ENCODE peak calls at places on chromosomes 12 and 14, in seven cellular contexts. One of them, this sample, is unnamed.

GRCh38 chr14:31229638-31230229 is 22.1 kb upstream of the HECTD1 start:
- DNase-seq in LoVo: peak; percentile 94
- DNase-seq in effector CD4-positive, alpha-beta T cell: no peak
- DNase-seq in stimulated activated CD8-positive, alpha-beta memory T cell treated with anti-CD3 and anti-CD28 coated beads, Interleukin-4, amount 100 ng/mL, for 1 hour: no peak
- DNase-seq in T-cell: no peak
- DNase-seq in amniotic stem cell: peak; percentile 70
- DNase-seq in aorta: no peak
- DNase-seq in this sample: peak; percentile 99

GRCh38 chr12:112837629-112838191 is 46.2 kb downstream of the RPH3A start:
- DNase-seq in aorta: no peak
- DNase-seq in stimulated activated CD8-positive, alpha-beta memory T cell treated with anti-CD3 and anti-CD28 coated beads, Interleukin-4, amount 100 ng/mL, for 1 hour: no peak
- DNase-seq in amniotic stem cell: no peak
- DNase-seq in T-cell: no peak
- DNase-seq in effector CD4-positive, alpha-beta T cell: no peak
- DNase-seq in LoVo: peak; percentile 26
- DNase-seq in this sample: peak; percentile 61

GRCh38 chr12:57429473-57430116 is 1.2 kb downstream of the R3HDM2 start:
- DNase-seq in effector CD4-positive, alpha-beta T cell: no peak
- DNase-seq in aorta: no peak
- DNase-seq in T-cell: no peak
- DNase-seq in amniotic stem cell: no peak
- DNase-seq in LoVo: peak; percentile 33
- DNase-seq in stimulated activated CD8-positive, alpha-beta memory T cell treated with anti-CD3 and anti-CD28 coated beads, Interleukin-4, amount 100 ng/mL, for 1 hour: no peak
- DNase-seq in this sample: peak; percentile 5

GRCh38 chr12:93943766-93944165 is 204.6 kb upstream of the PLXNC1 start:
- DNase-seq in amniotic stem cell: no peak
- DNase-seq in LoVo: no peak
- DNase-seq in stimulated activated CD8-positive, alpha-beta memory T cell treated with anti-CD3 and anti-CD28 coated beads, Interleukin-4, amount 100 ng/mL, for 1 hour: no peak
- DNase-seq in aorta: no peak
- DNase-seq in effector CD4-positive, alpha-beta T cell: no peak
- DNase-seq in T-cell: no peak
- DNase-seq in this sample: no peak

GRCh38 chr12:122743895-122744525 is 8.6 kb upstream of the DENR start:
- DNase-seq in stimulated activated CD8-positive, alpha-beta memory T cell treated with anti-CD3 and anti-CD28 coated beads, Interleukin-4, amount 100 ng/mL, for 1 hour: no peak
- DNase-seq in T-cell: no peak
- DNase-seq in effector CD4-positive, alpha-beta T cell: no peak
- DNase-seq in LoVo: no peak
- DNase-seq in amniotic stem cell: no peak
- DNase-seq in aorta: no peak
- DNase-seq in this sample: no peak

GRCh38 chr14:60151715-60152114 is 13.5 kb downstream of the DHRS7 start:
- DNase-seq in T-cell: peak; percentile 71
- DNase-seq in stimulated activated CD8-positive, alpha-beta memory T cell treated with anti-CD3 and anti-CD28 coated beads, Interleukin-4, amount 100 ng/mL, for 1 hour: peak; percentile 25
- DNase-seq in LoVo: peak; percentile 14
- DNase-seq in effector CD4-positive, alpha-beta T cell: peak; percentile 53
- DNase-seq in aorta: peak; percentile 81
- DNase-seq in amniotic stem cell: peak; percentile 73
- DNase-seq in this sample: peak; percentile 88

GRCh38 chr12:52241205-52241842 is 8.3 kb downstream of the KRT7 start:
- DNase-seq in effector CD4-positive, alpha-beta T cell: no peak
- DNase-seq in amniotic stem cell: no peak
- DNase-seq in T-cell: no peak
- DNase-seq in LoVo: no peak
- DNase-seq in aorta: no peak
- DNase-seq in stimulated activated CD8-positive, alpha-beta memory T cell treated with anti-CD3 and anti-CD28 coated beads, Interleukin-4, amount 100 ng/mL, for 1 hour: no peak
- DNase-seq in this sample: no peak

GRCh38 chr12:98440165-98440581 is 75.2 kb upstream of the TMPO start:
- DNase-seq in LoVo: no peak
- DNase-seq in amniotic stem cell: peak; percentile 74
- DNase-seq in aorta: no peak
- DNase-seq in stimulated activated CD8-positive, alpha-beta memory T cell treated with anti-CD3 and anti-CD28 coated beads, Interleukin-4, amount 100 ng/mL, for 1 hour: no peak
- DNase-seq in effector CD4-positive, alpha-beta T cell: no peak
- DNase-seq in T-cell: no peak
- DNase-seq in this sample: peak; percentile 46

GRCh38 chr14:87567926-87568325 is 425.1 kb downstream of the GALC start:
- DNase-seq in amniotic stem cell: no peak
- DNase-seq in LoVo: no peak
- DNase-seq in stimulated activated CD8-positive, alpha-beta memory T cell treated with anti-CD3 and anti-CD28 coated beads, Interleukin-4, amount 100 ng/mL, for 1 hour: no peak
- DNase-seq in T-cell: no peak
- DNase-seq in effector CD4-positive, alpha-beta T cell: no peak
- DNase-seq in aorta: no peak
- DNase-seq in this sample: no peak

GRCh38 chr12:50986961-50987737 is 34.8 kb downstream of the HIGD1C start:
- DNase-seq in LoVo: peak; percentile 47
- DNase-seq in T-cell: no peak
- DNase-seq in amniotic stem cell: no peak
- DNase-seq in effector CD4-positive, alpha-beta T cell: no peak
- DNase-seq in aorta: no peak
- DNase-seq in stimulated activated CD8-positive, alpha-beta memory T cell treated with anti-CD3 and anti-CD28 coated beads, Interleukin-4, amount 100 ng/mL, for 1 hour: no peak
- DNase-seq in this sample: peak; percentile 47

GRCh38 chr12:108299516-108299915 is 39.6 kb downstream of the CMKLR1 start:
- DNase-seq in amniotic stem cell: no peak
- DNase-seq in effector CD4-positive, alpha-beta T cell: no peak
- DNase-seq in stimulated activated CD8-positive, alpha-beta memory T cell treated with anti-CD3 and anti-CD28 coated beads, Interleukin-4, amount 100 ng/mL, for 1 hour: no peak
- DNase-seq in aorta: peak; percentile 9
- DNase-seq in LoVo: no peak
- DNase-seq in T-cell: no peak
- DNase-seq in this sample: no peak

GRCh38 chr12:113912761-113913295 is 53.3 kb downstream of the RBM19 start:
- DNase-seq in T-cell: no peak
- DNase-seq in amniotic stem cell: peak; percentile 37
- DNase-seq in stimulated activated CD8-positive, alpha-beta memory T cell treated with anti-CD3 and anti-CD28 coated beads, Interleukin-4, amount 100 ng/mL, for 1 hour: no peak
- DNase-seq in LoVo: peak; percentile 31
- DNase-seq in aorta: no peak
- DNase-seq in effector CD4-positive, alpha-beta T cell: peak; percentile 31
- DNase-seq in this sample: peak; percentile 66

GRCh38 chr14:81323621-81324400 is 76.3 kb downstream of the STON2 start:
- DNase-seq in aorta: no peak
- DNase-seq in stimulated activated CD8-positive, alpha-beta memory T cell treated with anti-CD3 and anti-CD28 coated beads, Interleukin-4, amount 100 ng/mL, for 1 hour: no peak
- DNase-seq in LoVo: peak; percentile 86
- DNase-seq in T-cell: no peak
- DNase-seq in effector CD4-positive, alpha-beta T cell: no peak
- DNase-seq in amniotic stem cell: no peak
- DNase-seq in this sample: peak; percentile 5

GRCh38 chr14:55965851-55966250 is 152.4 kb upstream of the PELI2 start:
- DNase-seq in LoVo: no peak
- DNase-seq in effector CD4-positive, alpha-beta T cell: no peak
- DNase-seq in stimulated activated CD8-positive, alpha-beta memory T cell treated with anti-CD3 and anti-CD28 coated beads, Interleukin-4, amount 100 ng/mL, for 1 hour: no peak
- DNase-seq in aorta: no peak
- DNase-seq in amniotic stem cell: no peak
- DNase-seq in T-cell: no peak
- DNase-seq in this sample: no peak

GRCh38 chr14:42563313-42563712 is 956.6 kb downstream of the LRFN5 start:
- DNase-seq in effector CD4-positive, alpha-beta T cell: no peak
- DNase-seq in T-cell: no peak
- DNase-seq in amniotic stem cell: no peak
- DNase-seq in aorta: no peak
- DNase-seq in stimulated activated CD8-positive, alpha-beta memory T cell treated with anti-CD3 and anti-CD28 coated beads, Interleukin-4, amount 100 ng/mL, for 1 hour: no peak
- DNase-seq in LoVo: no peak
- DNase-seq in this sample: no peak

GRCh38 chr12:46071769-46072624 is 81.6 kb upstream of the SCAF11 start:
- DNase-seq in T-cell: peak; percentile 43
- DNase-seq in aorta: peak; percentile 78
- DNase-seq in amniotic stem cell: peak; percentile 53
- DNase-seq in stimulated activated CD8-positive, alpha-beta memory T cell treated with anti-CD3 and anti-CD28 coated beads, Interleukin-4, amount 100 ng/mL, for 1 hour: peak; percentile 24
- DNase-seq in LoVo: peak; percentile 80
- DNase-seq in effector CD4-positive, alpha-beta T cell: peak; percentile 33
- DNase-seq in this sample: peak; percentile 76

GRCh38 chr14:57060276-57060956 is 208.3 kb downstream of the EXOC5 start:
- DNase-seq in aorta: no peak
- DNase-seq in T-cell: no peak
- DNase-seq in LoVo: no peak
- DNase-seq in effector CD4-positive, alpha-beta T cell: no peak
- DNase-seq in amniotic stem cell: no peak
- DNase-seq in stimulated activated CD8-positive, alpha-beta memory T cell treated with anti-CD3 and anti-CD28 coated beads, Interleukin-4, amount 100 ng/mL, for 1 hour: no peak
- DNase-seq in this sample: no peak

GRCh38 chr14:34596891-34597290 is 33.1 kb downstream of the SNX6 start:
- DNase-seq in aorta: no peak
- DNase-seq in LoVo: no peak
- DNase-seq in effector CD4-positive, alpha-beta T cell: no peak
- DNase-seq in T-cell: no peak
- DNase-seq in stimulated activated CD8-positive, alpha-beta memory T cell treated with anti-CD3 and anti-CD28 coated beads, Interleukin-4, amount 100 ng/mL, for 1 hour: no peak
- DNase-seq in amniotic stem cell: no peak
- DNase-seq in this sample: no peak

GRCh38 chr14:61472801-61473376 is 151.5 kb downstream of the PRKCH start:
- DNase-seq in stimulated activated CD8-positive, alpha-beta memory T cell treated with anti-CD3 and anti-CD28 coated beads, Interleukin-4, amount 100 ng/mL, for 1 hour: no peak
- DNase-seq in aorta: no peak
- DNase-seq in amniotic stem cell: no peak
- DNase-seq in T-cell: peak; percentile 72
- DNase-seq in effector CD4-positive, alpha-beta T cell: peak; percentile 57
- DNase-seq in LoVo: no peak
- DNase-seq in this sample: no peak